ENCODE peak calls at places on chromosomes 7 and 10, in six cellular contexts. Z is neural progenitor cell; B is HuH-7; W is activated naive CD4-positive, alpha-beta T cell; R is H4; M is NCI-H1417 treated with DMSO at 0.1 percent for 48 hours. C is an unnamed sample.

GRCh38 chr7:25436413-25436812 is 208.1 kb upstream of the NPVF start:
- DNase-seq in Z (no peak), B (no peak), W (no peak), R (no peak), M (no peak), C (no peak)

GRCh38 chr7:106061301-106061979 is 50.7 kb downstream of the SYPL1 start:
- DNase-seq in Z (no peak), B (no peak), W (no peak), R (no peak), M (no peak), C (no peak)

GRCh38 chr7:2760098-2760889 is 72.3 kb downstream of the AMZ1 start:
- DNase-seq in Z (peak; percentile 74), B (peak; percentile 75), W (no peak), R (peak; percentile 90), M (peak; percentile 36), C (no peak)

GRCh38 chr7:75688200-75689136 is 50.3 kb downstream of the HIP1 start:
- DNase-seq in Z (no peak), B (peak; percentile 24), W (no peak), R (no peak), M (no peak), C (no peak)

GRCh38 chr7:7719235-7719634 is 828 bp upstream of the RPA3 start:
- DNase-seq in Z (no peak), B (peak; percentile 42), W (no peak), R (peak; percentile 100), M (peak; percentile 66), C (peak; percentile 93)

GRCh38 chr10:70582793-70583700 is 19.5 kb downstream of the PRF1 start:
- DNase-seq in Z (no peak), B (no peak), W (no peak), R (no peak), M (no peak), C (no peak)

GRCh38 chr7:27167916-27168264 is 2.6 kb upstream of the HOXA9 start:
- DNase-seq in Z (no peak), B (no peak), W (no peak), R (no peak), M (no peak), C (no peak)

GRCh38 chr7:47325337-47325736 is 256.6 kb downstream of the TNS3 start:
- DNase-seq in Z (no peak), B (no peak), W (no peak), R (no peak), M (no peak), C (no peak)

GRCh38 chr7:118288098-118288497 is 63.6 kb downstream of the ANKRD7 start:
- DNase-seq in Z (no peak), B (no peak), W (no peak), R (no peak), M (no peak), C (no peak)

GRCh38 chr7:127678947-127679346 is 27.0 kb downstream of the SND1 start:
- DNase-seq in Z (no peak), B (no peak), W (no peak), R (peak; percentile 14), M (no peak), C (no peak)

GRCh38 chr10:98446656-98447221 is at the start of gene HPS1:
- DNase-seq in Z (peak; percentile 78), B (peak; percentile 77), W (peak; percentile 76), R (peak; percentile 54), M (peak; percentile 13), C (no peak)

GRCh38 chr7:22564511-22565045 is 64.6 kb upstream of the STEAP1B start:
- DNase-seq in Z (no peak), B (no peak), W (no peak), R (peak; percentile 99), M (no peak), C (no peak)

GRCh38 chr10:7679256-7679655 is 12.5 kb upstream of the ITIH5 start:
- DNase-seq in Z (no peak), B (no peak), W (no peak), R (no peak), M (no peak), C (no peak)

GRCh38 chr10:30536578-30536977 is 93.0 kb downstream of the LYZL2 start:
- DNase-seq in Z (no peak), B (no peak), W (no peak), R (no peak), M (no peak), C (no peak)

GRCh38 chr7:26646666-26647065 is 217.7 kb downstream of the SKAP2 start:
- DNase-seq in Z (no peak), B (no peak), W (no peak), R (peak; percentile 66), M (no peak), C (no peak)

GRCh38 chr10:43692051-43692825 is 43.6 kb upstream of the ZNF32 start:
- DNase-seq in Z (no peak), B (no peak), W (no peak), R (peak; percentile 30), M (no peak), C (no peak)

GRCh38 chr7:37927739-37928444 is 7.5 kb downstream of the EPDR1 start:
- DNase-seq in Z (no peak), B (no peak), W (no peak), R (no peak), M (no peak), C (no peak)

GRCh38 chr10:10773109-10773508 is 244.6 kb upstream of the CELF2 start:
- DNase-seq in Z (no peak), B (no peak), W (no peak), R (no peak), M (no peak), C (no peak)

GRCh38 chr7:96837583-96837982 is 127.9 kb upstream of the SEM1 start:
- DNase-seq in Z (no peak), B (no peak), W (no peak), R (no peak), M (no peak), C (no peak)

GRCh38 chr7:23490357-23491131 is 20.3 kb upstream of the IGF2BP3 start:
- DNase-seq in Z (no peak), B (no peak), W (peak; percentile 56), R (no peak), M (no peak), C (no peak)

GRCh38 chr7:47373871-47374451 is 207.9 kb downstream of the TNS3 start:
- DNase-seq in Z (no peak), B (no peak), W (no peak), R (no peak), M (no peak), C (no peak)

GRCh38 chr10:31320179-31320597 is 1.2 kb downstream of the ZEB1 start:
- DNase-seq in Z (peak; percentile 63), B (peak; percentile 50), W (peak; percentile 18), R (no peak), M (no peak), C (no peak)

GRCh38 chr10:48605786-48606529 is 1.1 kb upstream of the ARHGAP22 start:
- DNase-seq in Z (no peak), B (no peak), W (no peak), R (no peak), M (no peak), C (no peak)

GRCh38 chr7:125644113-125644512 is 714.5 kb upstream of the POT1 start:
- DNase-seq in Z (no peak), B (no peak), W (no peak), R (no peak), M (no peak), C (no peak)

GRCh38 chr7:777679-778078 is 50.6 kb upstream of the PRKAR1B start:
- DNase-seq in Z (no peak), B (no peak), W (no peak), R (no peak), M (no peak), C (no peak)

GRCh38 chr10:64320448-64320847 is 799.2 kb downstream of the REEP3 start:
- DNase-seq in Z (no peak), B (no peak), W (no peak), R (no peak), M (no peak), C (no peak)

GRCh38 chr7:39693812-39694211 is 70.4 kb downstream of the RALA start:
- DNase-seq in Z (no peak), B (no peak), W (no peak), R (no peak), M (no peak), C (no peak)

GRCh38 chr7:133712544-133712943 is 414.6 kb upstream of the LRGUK start:
- DNase-seq in Z (no peak), B (no peak), W (no peak), R (no peak), M (no peak), C (no peak)

C was measured in kidney epithelial cell.